ENCODE peak calls at places on chromosomes 13 and 19, in nine cellular contexts. M, O, G, C, T, B, Z, P and S are unnamed samples.

GRCh38 chr19:55535173-55535572 is 1.8 kb downstream of the SBK2 start:
- DNase-seq in P (no peak), M (no peak), T (no peak), B (no peak), Z (no peak), C (no peak), G (no peak), O (peak; percentile 8), S (no peak)

GRCh38 chr19:57263244-57263643 is 17.0 kb upstream of the ZNF460 start:
- DNase-seq in M (no peak), O (no peak), Z (no peak), P (no peak), T (no peak), C (no peak), G (no peak), B (no peak), S (no peak)

GRCh38 chr19:44308011-44308410 is 3.2 kb upstream of the ZNF235 start:
- DNase-seq in M (no peak), G (no peak), P (peak; percentile 69), B (no peak), T (no peak), O (no peak), Z (no peak), C (no peak), S (no peak)

GRCh38 chr13:46796515-46797467 is at the start of gene ESD:
- DNase-seq in M (peak; percentile 78), T (peak; percentile 96), Z (peak; percentile 74), O (peak; percentile 91), B (peak; percentile 96), C (peak; percentile 91), G (peak; percentile 60), P (peak; percentile 91), S (peak; percentile 87)

GRCh38 chr19:3179739-3180293 is 1.2 kb downstream of the S1PR4 start:
- DNase-seq in O (peak; percentile 60), Z (no peak), T (no peak), G (no peak), M (no peak), P (no peak), B (no peak), C (no peak), S (no peak)

GRCh38 chr13:85236431-85236830 is 562.8 kb downstream of the SLITRK6 start:
- DNase-seq in M (no peak), B (no peak), O (no peak), Z (peak; percentile 9), P (no peak), T (no peak), C (no peak), G (no peak), S (no peak)

GRCh38 chr13:79311456-79311855 is 94.6 kb downstream of the RBM26 start:
- DNase-seq in P (no peak), Z (no peak), T (no peak), C (no peak), G (no peak), B (no peak), O (no peak), M (no peak), S (no peak)

GRCh38 chr13:29905845-29906244 is 55.4 kb upstream of the UBL3 start:
- DNase-seq in C (no peak), P (peak; percentile 89), Z (no peak), O (no peak), T (no peak), M (no peak), B (no peak), G (no peak), S (no peak)